ENCODE peak calls at places on chromosomes 3 and 15, in five cellular contexts. U is K562, L is GM12878, O is H1, J is HepG2. N is an unnamed sample.

GRCh38 chr15:94070341-94071275 is 160.8 kb upstream of the MCTP2 start:
- DNase-seq in U (no peak), J (no peak), L (no peak), O (peak), N (no peak)

GRCh38 chr15:52483712-52484111 is 45.0 kb downstream of the MYO5A start:
- DNase-seq in U (no peak), L (no peak), O (no peak), J (no peak), N (no peak)

GRCh38 chr15:81029416-81030367 is 29.0 kb downstream of the TLNRD1 start:
- DNase-seq in O (no peak), J (no peak), L (no peak), U (no peak), N (no peak)

GRCh38 chr15:62209821-62210220 is 44.7 kb upstream of the C2CD4B start:
- DNase-seq in L (no peak), O (no peak), U (no peak), J (no peak), N (no peak)

GRCh38 chr3:88480822-88481221 is 331.1 kb downstream of the C3orf38 start:
- DNase-seq in L (no peak), U (no peak), O (no peak), J (no peak), N (no peak)

GRCh38 chr3:4983739-4984510 is 4.7 kb downstream of the BHLHE40 start:
- DNase-seq in O (no peak), J (no peak), U (peak), L (peak), N (peak)

GRCh38 chr3:141845407-141846049 is 30.9 kb upstream of the ATP1B3 start:
- DNase-seq in O (peak), J (no peak), L (no peak), U (peak), N (no peak)

GRCh38 chr3:22474706-22475470 is 723.9 kb upstream of the ZNF385D start:
- DNase-seq in J (no peak), U (no peak), L (no peak), O (no peak), N (no peak)

GRCh38 chr3:5583920-5584319 is 396.4 kb downstream of the EDEM1 start:
- DNase-seq in J (no peak), O (no peak), U (peak), L (no peak), N (no peak)

DNA sequence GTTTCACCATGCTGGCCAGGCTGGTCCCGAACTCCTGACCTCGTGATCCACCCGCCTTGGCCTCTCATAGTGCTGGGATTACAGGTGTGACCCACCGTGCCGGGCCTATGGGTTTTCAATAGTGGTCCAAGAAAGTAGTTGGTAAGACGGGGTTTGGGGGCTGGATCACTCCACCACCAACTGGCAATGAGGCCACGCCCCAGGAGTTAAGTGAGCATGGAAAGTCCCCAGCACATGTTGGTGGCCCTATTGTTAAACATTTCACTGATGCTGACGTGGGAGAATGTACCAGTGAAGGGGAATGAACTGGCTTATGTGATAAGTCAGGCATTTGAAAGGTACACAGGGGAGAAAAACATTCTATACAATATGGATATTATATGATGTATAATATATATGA is 80.4 kb downstream of the CHRD start:
- DNase-seq in O (no peak), U (no peak), L (no peak), J (no peak), N (no peak)
- TF ChIP-seq ATF3 in O (no peak), U (no peak), L (no peak), J (no peak), N (no peak)

GRCh38 chr15:100011235-100011634 is 278.0 kb upstream of the LYSMD4 start:
- DNase-seq in J (no peak), L (no peak), O (no peak), U (no peak), N (no peak)
- TF ChIP-seq RAD21 in J (no peak), L (no peak), O (no peak), U (no peak), N (no peak)

GRCh38 chr3:124250053-124250452 is 258.1 kb upstream of the ROPN1 start:
- DNase-seq in U (no peak), O (no peak), J (no peak), L (no peak), N (no peak)
- TF ChIP-seq ATF3 in U (no peak), O (no peak), J (no peak), L (no peak), N (no peak)

GRCh38 chr3:83122774-83123350 is 1361.4 kb upstream of the GBE1 start:
- DNase-seq in J (no peak), U (no peak), O (no peak), L (no peak), N (no peak)
- TF ChIP-seq RAD21 in J (no peak), U (no peak), O (no peak), L (no peak), N (no peak)

GRCh38 chr3:68972358-68972979 is 40.1 kb upstream of the TAFA4 start:
- DNase-seq in U (peak), O (peak), L (no peak), J (peak), N (peak)
- TF ChIP-seq ATF3 in U (no peak), O (no peak), L (no peak), J (no peak), N (no peak)

GRCh38 chr3:9301091-9301490 is 51.6 kb upstream of the SRGAP3 start:
- DNase-seq in U (no peak), O (no peak), J (no peak), L (no peak), N (no peak)
- TF ChIP-seq RAD21 in U (no peak), O (no peak), J (no peak), L (no peak), N (no peak)

DNA sequence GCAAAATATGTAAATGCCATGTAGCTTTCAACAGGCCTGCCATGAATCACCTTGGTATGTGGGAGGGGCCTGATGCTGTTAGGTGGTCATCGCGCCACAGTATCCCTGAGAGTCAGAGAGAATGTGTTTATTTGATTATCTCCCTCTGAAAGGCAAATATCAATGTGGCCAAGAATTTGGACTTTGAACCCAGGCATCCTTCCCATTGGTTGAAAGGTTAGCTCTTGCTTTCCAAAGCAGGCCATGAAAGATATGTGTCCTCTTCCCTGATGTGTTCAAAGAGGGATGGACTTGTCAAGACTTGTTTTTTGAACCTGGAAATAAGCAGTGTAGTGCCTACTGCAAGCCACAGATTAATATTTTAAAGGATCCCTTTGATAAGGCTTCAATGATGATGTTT is 36.7 kb downstream of the SRP14 start:
- DNase-seq in L (no peak), J (peak), U (no peak), O (no peak), N (no peak)
- TF ChIP-seq ATF3 in L (no peak), J (no peak), U (no peak), O (no peak), N (no peak)